ENCODE peak calls at places on chromosomes 3 and 15, in four cellular contexts. V is NCI-H524; X is activated naive CD8-positive, alpha-beta T cell treated with anti-CD3 and anti-CD28 coated beads, Interleukin-2, amount 50 U/mL, for 24 hours; J is epithelial cell of esophagus. R is an unnamed sample.

GRCh38 chr3:41716391-41716910 is 245.5 kb downstream of the ULK4 start:
- DNase-seq in J (peak), X (no peak), V (no peak), R (no peak)

GRCh38 chr15:38164061-38164460 is 88.6 kb upstream of the SPRED1 start:
- DNase-seq in V (no peak), X (no peak), J (no peak), R (no peak)

GRCh38 chr3:40417845-40418543 is 31.0 kb downstream of the ENTPD3 start:
- DNase-seq in J (peak), X (no peak), V (no peak), R (no peak)

GRCh38 chr3:42491876-42492507 is 10.5 kb upstream of the VIPR1 start:
- DNase-seq in J (no peak), V (no peak), X (no peak), R (peak)

GRCh38 chr3:60932170-60932569 is 319.1 kb downstream of the FHIT start:
- DNase-seq in X (no peak), V (no peak), J (no peak), R (no peak)

GRCh38 chr15:73628102-73628501 is 5.1 kb downstream of the NPTN start:
- DNase-seq in V (no peak), J (no peak), X (no peak), R (no peak)

GRCh38 chr3:133895208-133896001 is at the start of gene RAB6B:
- DNase-seq in J (peak), V (no peak), X (peak), R (no peak)

GRCh38 chr3:13229291-13229949 is 156.2 kb upstream of the IQSEC1 start:
- DNase-seq in X (no peak), J (peak), V (no peak), R (no peak)

GRCh38 chr3:64187065-64187959 is 38.0 kb downstream of the PRICKLE2 start:
- DNase-seq in V (no peak), X (no peak), J (peak), R (peak)

GRCh38 chr3:195522254-195523023 is 20.7 kb downstream of the PPP1R2 start:
- DNase-seq in V (no peak), J (peak), X (no peak), R (no peak)

GRCh38 chr15:37261685-37262084 is 161.3 kb upstream of the MEIS2 start:
- DNase-seq in V (no peak), X (no peak), J (no peak), R (no peak)

GRCh38 chr3:77204788-77205187 is 164.9 kb downstream of the ROBO2 start:
- DNase-seq in V (no peak), J (no peak), X (no peak), R (no peak)

R was measured in stomach.